ENCODE peak calls at places on chromosomes 11 and 22, in eight cellular contexts. One of them, this sample, is unnamed.

GRCh38 chr11:9861860-9862725 is 198.2 kb downstream of the SWAP70 start:
- DNase-seq in astrocyte: peak
- DNase-seq in Panc1: peak
- DNase-seq in HepG2: peak
- DNase-seq in tibial nerve: peak
- DNase-seq in GM23338: peak
- DNase-seq in AG04450: no peak
- DNase-seq in cardiac muscle cell: peak
- DNase-seq in this sample: no peak

GRCh38 chr11:3836903-3837302 is 3.9 kb downstream of the RHOG start:
- DNase-seq in astrocyte: no peak
- DNase-seq in Panc1: no peak
- DNase-seq in HepG2: no peak
- DNase-seq in tibial nerve: no peak
- DNase-seq in GM23338: no peak
- DNase-seq in AG04450: no peak
- DNase-seq in cardiac muscle cell: no peak
- DNase-seq in this sample: no peak

GRCh38 chr22:44184006-44184405 is 3.3 kb downstream of the PARVG start:
- DNase-seq in astrocyte: peak
- DNase-seq in Panc1: no peak
- DNase-seq in HepG2: no peak
- DNase-seq in tibial nerve: no peak
- DNase-seq in GM23338: no peak
- DNase-seq in AG04450: no peak
- DNase-seq in cardiac muscle cell: no peak
- DNase-seq in this sample: no peak

GRCh38 chr11:44728491-44728910 is 1.7 kb downstream of the TSPAN18 start:
- DNase-seq in astrocyte: no peak
- DNase-seq in Panc1: no peak
- DNase-seq in HepG2: no peak
- DNase-seq in tibial nerve: no peak
- DNase-seq in GM23338: peak
- DNase-seq in AG04450: no peak
- DNase-seq in cardiac muscle cell: no peak
- DNase-seq in this sample: no peak

GRCh38 chr11:26558191-26558590 is 13.9 kb downstream of the MUC15 start:
- DNase-seq in astrocyte: no peak
- DNase-seq in Panc1: no peak
- DNase-seq in HepG2: no peak
- DNase-seq in tibial nerve: no peak
- DNase-seq in GM23338: no peak
- DNase-seq in AG04450: no peak
- DNase-seq in cardiac muscle cell: no peak
- DNase-seq in this sample: no peak

GRCh38 chr11:43691332-43691731 is 10.8 kb downstream of the HSD17B12 start:
- DNase-seq in astrocyte: no peak
- DNase-seq in Panc1: no peak
- DNase-seq in HepG2: no peak
- DNase-seq in tibial nerve: no peak
- DNase-seq in GM23338: no peak
- DNase-seq in AG04450: no peak
- DNase-seq in cardiac muscle cell: peak
- DNase-seq in this sample: no peak

GRCh38 chr11:636511-637332 is at the start of gene DRD4:
- DNase-seq in astrocyte: no peak
- DNase-seq in Panc1: no peak
- DNase-seq in HepG2: no peak
- DNase-seq in tibial nerve: no peak
- DNase-seq in GM23338: peak
- DNase-seq in AG04450: no peak
- DNase-seq in cardiac muscle cell: peak
- DNase-seq in this sample: no peak

GRCh38 chr11:62553839-62554361 is 7.3 kb upstream of the AHNAK start:
- DNase-seq in astrocyte: peak
- DNase-seq in Panc1: peak
- DNase-seq in HepG2: no peak
- DNase-seq in tibial nerve: no peak
- DNase-seq in GM23338: no peak
- DNase-seq in AG04450: peak
- DNase-seq in cardiac muscle cell: no peak
- DNase-seq in this sample: no peak

GRCh38 chr11:74330065-74330858 is 18.8 kb upstream of the P4HA3 start:
- DNase-seq in astrocyte: peak
- DNase-seq in Panc1: no peak
- DNase-seq in HepG2: no peak
- DNase-seq in tibial nerve: no peak
- DNase-seq in GM23338: no peak
- DNase-seq in AG04450: no peak
- DNase-seq in cardiac muscle cell: peak
- DNase-seq in this sample: no peak

GRCh38 chr22:50114221-50114981 is 24.6 kb downstream of the MOV10L1 start:
- DNase-seq in astrocyte: peak
- DNase-seq in Panc1: no peak
- DNase-seq in HepG2: no peak
- DNase-seq in tibial nerve: no peak
- DNase-seq in GM23338: no peak
- DNase-seq in AG04450: peak
- DNase-seq in cardiac muscle cell: peak
- DNase-seq in this sample: no peak

GRCh38 chr11:71477637-71478011 is 24.6 kb downstream of the NADSYN1 start:
- DNase-seq in astrocyte: no peak
- DNase-seq in Panc1: no peak
- DNase-seq in HepG2: no peak
- DNase-seq in tibial nerve: no peak
- DNase-seq in GM23338: peak
- DNase-seq in AG04450: no peak
- DNase-seq in cardiac muscle cell: no peak
- DNase-seq in this sample: no peak

GRCh38 chr11:2221591-2221990 is 48.8 kb downstream of the ASCL2 start:
- DNase-seq in astrocyte: no peak
- DNase-seq in Panc1: no peak
- DNase-seq in HepG2: no peak
- DNase-seq in tibial nerve: no peak
- DNase-seq in GM23338: no peak
- DNase-seq in AG04450: no peak
- DNase-seq in cardiac muscle cell: no peak
- DNase-seq in this sample: no peak

GRCh38 chr11:114179234-114179941 is 116.8 kb upstream of the NNMT start:
- DNase-seq in astrocyte: no peak
- DNase-seq in Panc1: no peak
- DNase-seq in HepG2: no peak
- DNase-seq in tibial nerve: peak
- DNase-seq in GM23338: no peak
- DNase-seq in AG04450: no peak
- DNase-seq in cardiac muscle cell: peak
- DNase-seq in this sample: peak

GRCh38 chr11:113689711-113690618 is 16.1 kb downstream of the TMPRSS5 start:
- DNase-seq in astrocyte: no peak
- DNase-seq in Panc1: no peak
- DNase-seq in HepG2: no peak
- DNase-seq in tibial nerve: no peak
- DNase-seq in GM23338: no peak
- DNase-seq in AG04450: no peak
- DNase-seq in cardiac muscle cell: no peak
- DNase-seq in this sample: no peak

GRCh38 chr11:108788565-108789199 is 123.8 kb downstream of the DDX10 start:
- DNase-seq in astrocyte: peak
- DNase-seq in Panc1: peak
- DNase-seq in HepG2: peak
- DNase-seq in tibial nerve: no peak
- DNase-seq in GM23338: peak
- DNase-seq in AG04450: no peak
- DNase-seq in cardiac muscle cell: peak
- DNase-seq in this sample: no peak

GRCh38 chr11:36033082-36033751 is 89.4 kb downstream of the LDLRAD3 start:
- DNase-seq in astrocyte: no peak
- DNase-seq in Panc1: no peak
- DNase-seq in HepG2: no peak
- DNase-seq in tibial nerve: no peak
- DNase-seq in GM23338: peak
- DNase-seq in AG04450: no peak
- DNase-seq in cardiac muscle cell: peak
- DNase-seq in this sample: no peak

GRCh38 chr11:288328-289144 is at the start of gene PGGHG:
- DNase-seq in astrocyte: no peak
- DNase-seq in Panc1: no peak
- DNase-seq in HepG2: no peak
- DNase-seq in tibial nerve: peak
- DNase-seq in GM23338: no peak
- DNase-seq in AG04450: no peak
- DNase-seq in cardiac muscle cell: peak
- DNase-seq in this sample: peak

GRCh38 chr11:82229346-82229745 is 504.3 kb downstream of the FAM181B start:
- DNase-seq in astrocyte: no peak
- DNase-seq in Panc1: no peak
- DNase-seq in HepG2: peak
- DNase-seq in tibial nerve: no peak
- DNase-seq in GM23338: peak
- DNase-seq in AG04450: no peak
- DNase-seq in cardiac muscle cell: peak
- DNase-seq in this sample: no peak

DNA sequence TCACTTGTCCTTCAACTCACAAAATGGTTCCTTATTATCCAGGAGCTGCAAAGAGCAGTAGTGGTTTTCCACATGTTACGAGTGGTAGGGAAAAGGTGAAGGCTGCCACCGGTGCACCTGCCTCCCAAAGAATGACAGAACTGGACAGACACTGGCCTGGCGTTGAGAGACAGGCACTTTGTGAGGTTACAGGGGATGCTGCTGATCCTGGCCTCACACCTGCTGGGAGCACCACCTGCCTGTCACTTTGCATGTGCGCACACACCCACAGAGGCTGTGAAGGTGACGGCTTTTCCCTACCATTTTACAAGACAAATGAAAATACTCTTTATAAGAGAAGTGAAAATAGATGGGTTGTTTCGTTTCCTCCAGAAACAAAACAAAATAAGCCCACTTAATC is 175.3 kb upstream of the B3GAT1 start:
- DNase-seq in astrocyte: no peak
- DNase-seq in Panc1: no peak
- DNase-seq in HepG2: no peak
- DNase-seq in tibial nerve: no peak
- DNase-seq in GM23338: no peak
- DNase-seq in AG04450: no peak
- DNase-seq in cardiac muscle cell: no peak
- DNase-seq in this sample: peak
- TF ChIP-seq CTCF in astrocyte: no peak
- TF ChIP-seq CTCF in Panc1: no peak
- TF ChIP-seq CTCF in HepG2: no peak
- TF ChIP-seq CTCF in tibial nerve: no peak
- TF ChIP-seq CTCF in GM23338: no peak
- TF ChIP-seq CTCF in AG04450: no peak
- TF ChIP-seq CTCF in cardiac muscle cell: no peak
- TF ChIP-seq CTCF in this sample: no peak

DNA sequence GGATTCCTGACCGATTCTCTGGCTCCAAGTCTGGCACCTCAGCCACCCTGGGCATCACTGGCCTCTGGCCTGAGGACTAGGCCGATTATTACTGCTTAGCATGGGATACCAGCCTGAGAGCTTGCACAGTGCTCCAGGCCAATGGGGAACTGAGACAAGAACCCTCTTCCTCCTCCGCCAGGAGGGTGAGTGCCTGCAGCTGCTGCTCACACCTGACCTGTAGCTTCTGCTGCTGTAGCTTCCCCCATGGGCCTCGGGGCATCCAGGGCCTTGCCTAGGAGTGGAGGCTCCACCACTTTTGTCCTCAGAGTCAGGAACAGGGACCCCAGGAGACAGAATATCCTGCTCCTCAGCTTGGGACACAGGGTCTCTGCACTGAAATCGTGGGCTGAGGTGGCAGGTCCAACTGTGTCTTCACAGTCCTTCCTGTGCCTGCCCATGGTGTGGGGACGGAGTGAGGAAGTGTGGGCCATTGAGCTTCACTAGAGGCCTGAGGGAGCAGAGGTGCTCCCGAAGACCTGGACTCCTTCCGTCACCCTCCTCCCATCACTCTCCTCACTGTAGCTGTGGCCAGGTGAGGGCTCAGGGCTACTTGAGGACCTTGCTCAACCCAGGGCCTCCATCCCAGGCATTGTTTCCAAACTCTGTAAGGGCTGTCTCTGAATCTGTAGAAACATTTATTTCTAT is 103.8 kb downstream of the ZNF280B start:
- DNase-seq in astrocyte: no peak
- DNase-seq in Panc1: no peak
- DNase-seq in HepG2: no peak
- DNase-seq in tibial nerve: no peak
- DNase-seq in GM23338: no peak
- DNase-seq in AG04450: no peak
- DNase-seq in cardiac muscle cell: no peak
- DNase-seq in this sample: no peak
- H3K27ac ChIP-seq in astrocyte: no peak
- H3K27ac ChIP-seq in Panc1: no peak
- H3K27ac ChIP-seq in HepG2: no peak
- H3K27ac ChIP-seq in tibial nerve: no peak
- H3K27ac ChIP-seq in GM23338: no peak
- H3K27ac ChIP-seq in AG04450: no peak
- H3K27ac ChIP-seq in cardiac muscle cell: no peak
- H3K27ac ChIP-seq in this sample: no peak

GRCh38 chr11:18789942-18790341 is 1.7 kb downstream of the PTPN5 start:
- DNase-seq in astrocyte: no peak
- DNase-seq in Panc1: no peak
- DNase-seq in HepG2: no peak
- DNase-seq in tibial nerve: no peak
- DNase-seq in GM23338: no peak
- DNase-seq in AG04450: no peak
- DNase-seq in cardiac muscle cell: no peak
- DNase-seq in this sample: peak

GRCh38 chr11:18790820-18791174 is 801 bp downstream of the PTPN5 start:
- DNase-seq in astrocyte: no peak
- DNase-seq in Panc1: no peak
- DNase-seq in HepG2: no peak
- DNase-seq in tibial nerve: no peak
- DNase-seq in GM23338: no peak
- DNase-seq in AG04450: no peak
- DNase-seq in cardiac muscle cell: no peak
- DNase-seq in this sample: no peak

GRCh38 chr11:18792827-18793226 is 1.2 kb upstream of the PTPN5 start:
- DNase-seq in astrocyte: no peak
- DNase-seq in Panc1: no peak
- DNase-seq in HepG2: no peak
- DNase-seq in tibial nerve: no peak
- DNase-seq in GM23338: no peak
- DNase-seq in AG04450: no peak
- DNase-seq in cardiac muscle cell: no peak
- DNase-seq in this sample: no peak

GRCh38 chr11:18792066-18792591 is 531 bp upstream of the PTPN5 start:
- DNase-seq in astrocyte: no peak
- DNase-seq in Panc1: no peak
- DNase-seq in HepG2: no peak
- DNase-seq in tibial nerve: no peak
- DNase-seq in GM23338: peak
- DNase-seq in AG04450: no peak
- DNase-seq in cardiac muscle cell: peak
- DNase-seq in this sample: no peak

GRCh38 chr11:18791175-18792065 is at the start of gene PTPN5:
- DNase-seq in astrocyte: peak
- DNase-seq in Panc1: no peak
- DNase-seq in HepG2: no peak
- DNase-seq in tibial nerve: no peak
- DNase-seq in GM23338: peak
- DNase-seq in AG04450: no peak
- DNase-seq in cardiac muscle cell: peak
- DNase-seq in this sample: peak
- H3K4me3 ChIP-seq in astrocyte: no peak
- H3K4me3 ChIP-seq in Panc1: peak
- H3K4me3 ChIP-seq in HepG2: no peak
- H3K4me3 ChIP-seq in tibial nerve: peak
- H3K4me3 ChIP-seq in GM23338: peak
- H3K4me3 ChIP-seq in AG04450: peak
- H3K4me3 ChIP-seq in cardiac muscle cell: peak
- H3K4me3 ChIP-seq in this sample: peak

GRCh38 chr11:126115820-126116319 is 53.2 kb upstream of the CDON start:
- DNase-seq in astrocyte: peak
- DNase-seq in Panc1: peak
- DNase-seq in HepG2: peak
- DNase-seq in tibial nerve: peak
- DNase-seq in GM23338: peak
- DNase-seq in AG04450: peak
- DNase-seq in cardiac muscle cell: peak
- DNase-seq in this sample: peak
- TF ChIP-seq CTCF in astrocyte: peak
- TF ChIP-seq CTCF in Panc1: no peak
- TF ChIP-seq CTCF in HepG2: peak
- TF ChIP-seq CTCF in tibial nerve: peak
- TF ChIP-seq CTCF in GM23338: no peak
- TF ChIP-seq CTCF in AG04450: peak
- TF ChIP-seq CTCF in cardiac muscle cell: peak
- TF ChIP-seq CTCF in this sample: peak

This sample was measured in coronary artery.